ENCODE peak calls at places on chromosomes 2 and 18, in seven cellular contexts. W is HCT116, H is kidney, M is endothelial cell of umbilical vein, E is neuronal stem cell, F is body of pancreas, O is uterus. U is an unnamed sample.

GRCh38 chr2:16828828-16829160 is 163.2 kb upstream of the CYRIA start:
- DNase-seq in W (no peak), H (no peak), M (no peak), E (no peak), F (peak; percentile 7), O (no peak), U (no peak)

GRCh38 chr2:236776695-236777251 is 207.1 kb downstream of the ACKR3 start:
- DNase-seq in W (no peak), H (no peak), M (peak; percentile 82), E (no peak), F (no peak), O (no peak), U (no peak)

GRCh38 chr2:208466133-208466919 is 59.7 kb downstream of the PTH2R start:
- DNase-seq in W (peak; percentile 44), H (no peak), M (peak; percentile 3), E (peak; percentile 63), F (peak; percentile 40), O (no peak), U (no peak)

GRCh38 chr18:35345460-35345921 is 1.3 kb upstream of the ZNF24 start:
- DNase-seq in W (no peak), H (no peak), M (peak; percentile 6), E (no peak), F (peak; percentile 38), O (no peak), U (no peak)

GRCh38 chr2:238100049-238100820 is at the start of gene ESPNL:
- DNase-seq in W (no peak), H (peak; percentile 64), M (no peak), E (no peak), F (no peak), O (no peak), U (no peak)

GRCh38 chr2:158539176-158539895 is 82.6 kb downstream of the PKP4 start:
- DNase-seq in W (peak; percentile 34), H (no peak), M (peak; percentile 92), E (no peak), F (peak; percentile 22), O (no peak), U (no peak)

GRCh38 chr18:23565916-23566547 is 20.3 kb downstream of the NPC1 start:
- DNase-seq in W (no peak), H (no peak), M (no peak), E (no peak), F (no peak), O (no peak), U (no peak)

GRCh38 chr18:37783771-37784170 is 218.2 kb upstream of the CELF4 start:
- DNase-seq in W (no peak), H (no peak), M (no peak), E (no peak), F (no peak), O (no peak), U (no peak)

GRCh38 chr2:135525786-135526185 is 5.2 kb downstream of the ZRANB3 start:
- DNase-seq in W (no peak), H (no peak), M (no peak), E (no peak), F (no peak), O (no peak), U (no peak)

GRCh38 chr18:77100751-77101355 is 31.7 kb downstream of the MBP start:
- DNase-seq in W (no peak), H (no peak), M (peak; percentile 13), E (no peak), F (no peak), O (no peak), U (peak; percentile 51)

GRCh38 chr2:15939854-15940660 is at the start of gene MYCN:
- DNase-seq in W (no peak), H (no peak), M (peak; percentile 59), E (peak; percentile 92), F (peak; percentile 15), O (peak; percentile 60), U (peak; percentile 32)

GRCh38 chr2:33441235-33441810 is 35.1 kb upstream of the RASGRP3 start:
- DNase-seq in W (peak; percentile 34), H (no peak), M (peak; percentile 79), E (peak; percentile 26), F (peak; percentile 46), O (peak; percentile 36), U (no peak)

GRCh38 chr2:197803033-197803444 is 1.4 kb upstream of the PLCL1 start:
- DNase-seq in W (peak; percentile 45), H (no peak), M (peak; percentile 76), E (no peak), F (no peak), O (no peak), U (no peak)

GRCh38 chr2:239433777-239434396 is 33.1 kb upstream of the HDAC4 start:
- DNase-seq in W (peak; percentile 60), H (no peak), M (peak; percentile 7), E (no peak), F (no peak), O (no peak), U (no peak)

GRCh38 chr2:96065381-96065930 is 30.7 kb upstream of the GPAT2 start:
- DNase-seq in W (no peak), H (peak; percentile 71), M (no peak), E (no peak), F (no peak), O (no peak), U (no peak)

GRCh38 chr2:12765203-12765602 is 48.5 kb downstream of the TRIB2 start:
- DNase-seq in W (no peak), H (no peak), M (no peak), E (no peak), F (no peak), O (no peak), U (no peak)

DNA sequence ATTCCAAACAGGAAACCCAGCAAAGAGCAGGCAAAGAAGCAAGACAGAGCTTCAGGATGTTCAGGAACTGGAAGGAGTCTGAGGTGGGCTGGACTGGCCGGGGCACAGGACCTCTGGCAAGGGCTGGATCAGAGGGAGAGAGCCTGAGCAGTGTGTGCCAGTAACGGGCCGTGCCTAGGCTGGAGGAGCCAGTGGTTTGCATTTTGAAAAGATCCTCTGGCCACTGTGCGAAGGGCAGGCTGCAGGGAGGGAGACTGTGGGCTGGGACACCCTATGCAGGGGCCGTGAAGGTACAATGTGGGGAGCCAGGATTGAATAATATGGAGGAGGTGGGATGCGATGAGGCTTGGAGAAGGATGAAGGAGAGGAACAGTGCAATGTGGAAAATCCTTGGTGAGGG is 6.2 kb upstream of the SDC1 start:
- DNase-seq in W (no peak), H (no peak), M (no peak), E (no peak), F (no peak), O (no peak), U (no peak)
- H3K27ac ChIP-seq in W (peak overlapping the region; percentile 58), H (no peak overlapping the region), M (no peak overlapping the region), E (no peak overlapping the region), F (no peak overlapping the region), O (no peak overlapping the region), U (no peak overlapping the region)

GRCh38 chr2:189648846-189649529 is 12.3 kb upstream of the ASNSD1 start:
- DNase-seq in W (no peak), H (no peak), M (no peak), E (no peak), F (no peak), O (no peak), U (no peak)
- H3K27ac ChIP-seq in W (no peak overlapping the region), H (no peak overlapping the region), M (no peak overlapping the region), E (no peak overlapping the region), F (no peak overlapping the region), O (no peak overlapping the region), U (no peak overlapping the region)

GRCh38 chr2:231395188-231396057 is at the start of gene B3GNT7:
- DNase-seq in W (no peak), H (peak; percentile 78), M (no peak), E (no peak), F (peak; percentile 69), O (no peak), U (no peak)

GRCh38 chr2:231391981-231392380 is 3.5 kb upstream of the B3GNT7 start:
- DNase-seq in W (no peak), H (no peak), M (no peak), E (no peak), F (no peak), O (no peak), U (no peak)

GRCh38 chr2:231392431-231393148 is 2.9 kb upstream of the B3GNT7 start:
- DNase-seq in W (no peak), H (peak; percentile 43), M (no peak), E (no peak), F (no peak), O (no peak), U (no peak)

GRCh38 chr2:231394201-231395141 is 1.0 kb upstream of the B3GNT7 start:
- DNase-seq in W (no peak), H (peak; percentile 45), M (no peak), E (no peak), F (peak; percentile 66), O (no peak), U (no peak)

GRCh38 chr2:231393149-231394131 is 2.1 kb upstream of the B3GNT7 start:
- DNase-seq in W (no peak), H (peak; percentile 74), M (no peak), E (no peak), F (no peak), O (no peak), U (peak; percentile 46)
- H3K27ac ChIP-seq in W (no peak overlapping the region), H (no peak overlapping the region), M (no peak overlapping the region), E (no peak overlapping the region), F (peak overlapping the region; percentile 30), O (no peak overlapping the region), U (no peak overlapping the region)

GRCh38 chr2:112542974-112543760 is 902 bp downstream of the POLR1B start:
- DNase-seq in W (peak; percentile 13), H (no peak), M (peak; percentile 54), E (no peak), F (no peak), O (no peak), U (peak; percentile 13)
- H3K27ac ChIP-seq in W (peak overlapping the region; percentile 65), H (peak overlapping the region; percentile 95), M (peak overlapping the region; percentile 76), E (no peak overlapping the region), F (peak overlapping the region; percentile 93), O (no peak overlapping the region), U (peak overlapping the region; percentile 90)

GRCh38 chr2:105787376-105788318 is 42.9 kb downstream of the NCK2 start:
- DNase-seq in W (no peak), H (no peak), M (no peak), E (no peak), F (peak; percentile 69), O (no peak), U (no peak)
- H3K27ac ChIP-seq in W (no peak overlapping the region), H (no peak overlapping the region), M (no peak overlapping the region), E (no peak overlapping the region), F (no peak overlapping the region), O (no peak overlapping the region), U (no peak overlapping the region)

U was measured in CD8-positive, alpha-beta T cell.